ENCODE peak calls at places on chromosomes 5 and 9, in six cellular contexts. K is sigmoid colon, I is suprapubic skin, E is K562, A is A549, Q is body of pancreas. H is an unnamed sample.

GRCh38 chr5:53031695-53032096 is 42.5 kb downstream of the ITGA2 start:
- DNase-seq in K (no peak), I (no peak), E (no peak), A (peak; percentile 49), Q (peak; percentile 5), H (no peak)

GRCh38 chr5:144356489-144356888 is 185.8 kb downstream of the KCTD16 start:
- DNase-seq in K (no peak), I (no peak), E (no peak), A (no peak), Q (no peak), H (no peak)

GRCh38 chr9:14395300-14396082 is 81.5 kb upstream of the NFIB start:
- DNase-seq in K (no peak), I (no peak), E (peak; percentile 83), A (no peak), Q (no peak), H (peak; percentile 75)

GRCh38 chr9:27560457-27560856 is 12.8 kb downstream of the C9orf72 start:
- DNase-seq in K (no peak), I (no peak), E (no peak), A (no peak), Q (no peak), H (no peak)

GRCh38 chr9:91724609-91725505 is 225.2 kb downstream of the ROR2 start:
- DNase-seq in K (no peak), I (no peak), E (no peak), A (no peak), Q (no peak), H (no peak)

GRCh38 chr5:40172721-40173120 is 507.0 kb upstream of the PTGER4 start:
- DNase-seq in K (no peak), I (no peak), E (no peak), A (no peak), Q (no peak), H (no peak)

GRCh38 chr9:79592736-79593493 is 21.1 kb downstream of the TLE4 start:
- DNase-seq in K (no peak), I (no peak), E (no peak), A (no peak), Q (no peak), H (no peak)

GRCh38 chr9:4117835-4118610 is 181.8 kb downstream of the GLIS3 start:
- DNase-seq in K (no peak), I (no peak), E (peak; percentile 54), A (no peak), Q (no peak), H (peak; percentile 82)

GRCh38 chr9:106077731-106078130 is 383.4 kb downstream of the TMEM38B start:
- DNase-seq in K (no peak), I (no peak), E (no peak), A (no peak), Q (no peak), H (no peak)

GRCh38 chr9:72262063-72262462 is 102.9 kb downstream of the ZFAND5 start:
- DNase-seq in K (no peak), I (no peak), E (no peak), A (no peak), Q (no peak), H (no peak)

GRCh38 chr5:55877655-55878054 is 26.5 kb downstream of the IL31RA start:
- DNase-seq in K (no peak), I (no peak), E (no peak), A (no peak), Q (no peak), H (no peak)

GRCh38 chr9:130682490-130683121 is 11.0 kb upstream of the EXOSC2 start:
- DNase-seq in K (peak; percentile 87), I (no peak), E (peak; percentile 74), A (peak; percentile 91), Q (peak; percentile 87), H (peak; percentile 90)

GRCh38 chr5:540215-541147 is 16.2 kb upstream of the SLC9A3 start:
- DNase-seq in K (peak; percentile 51), I (peak; percentile 65), E (no peak), A (no peak), Q (no peak), H (no peak)

GRCh38 chr9:135348076-135348787 is 131.3 kb upstream of the PPP1R26 start:
- DNase-seq in K (no peak), I (no peak), E (no peak), A (no peak), Q (no peak), H (no peak)

GRCh38 chr5:61450170-61450815 is 118.2 kb downstream of the ZSWIM6 start:
- DNase-seq in K (no peak), I (no peak), E (no peak), A (peak; percentile 35), Q (peak; percentile 35), H (no peak)

GRCh38 chr5:77379558-77380061 is 112.5 kb downstream of the WDR41 start:
- DNase-seq in K (no peak), I (no peak), E (no peak), A (no peak), Q (no peak), H (no peak)

GRCh38 chr5:83104031-83104430 is 26.7 kb downstream of the XRCC4 start:
- DNase-seq in K (no peak), I (no peak), E (no peak), A (no peak), Q (no peak), H (no peak)

GRCh38 chr9:133137451-133138231 is 16.6 kb upstream of the RALGDS start:
- DNase-seq in K (peak; percentile 82), I (peak; percentile 84), E (peak; percentile 52), A (no peak), Q (peak; percentile 78), H (no peak)

GRCh38 chr9:35423499-35423898 is 66.4 kb upstream of the RUSC2 start:
- DNase-seq in K (no peak), I (no peak), E (no peak), A (no peak), Q (no peak), H (no peak)

GRCh38 chr5:178347956-178348355 is 115.4 kb upstream of the PHYKPL start:
- DNase-seq in K (no peak), I (no peak), E (no peak), A (no peak), Q (no peak), H (no peak)

DNA sequence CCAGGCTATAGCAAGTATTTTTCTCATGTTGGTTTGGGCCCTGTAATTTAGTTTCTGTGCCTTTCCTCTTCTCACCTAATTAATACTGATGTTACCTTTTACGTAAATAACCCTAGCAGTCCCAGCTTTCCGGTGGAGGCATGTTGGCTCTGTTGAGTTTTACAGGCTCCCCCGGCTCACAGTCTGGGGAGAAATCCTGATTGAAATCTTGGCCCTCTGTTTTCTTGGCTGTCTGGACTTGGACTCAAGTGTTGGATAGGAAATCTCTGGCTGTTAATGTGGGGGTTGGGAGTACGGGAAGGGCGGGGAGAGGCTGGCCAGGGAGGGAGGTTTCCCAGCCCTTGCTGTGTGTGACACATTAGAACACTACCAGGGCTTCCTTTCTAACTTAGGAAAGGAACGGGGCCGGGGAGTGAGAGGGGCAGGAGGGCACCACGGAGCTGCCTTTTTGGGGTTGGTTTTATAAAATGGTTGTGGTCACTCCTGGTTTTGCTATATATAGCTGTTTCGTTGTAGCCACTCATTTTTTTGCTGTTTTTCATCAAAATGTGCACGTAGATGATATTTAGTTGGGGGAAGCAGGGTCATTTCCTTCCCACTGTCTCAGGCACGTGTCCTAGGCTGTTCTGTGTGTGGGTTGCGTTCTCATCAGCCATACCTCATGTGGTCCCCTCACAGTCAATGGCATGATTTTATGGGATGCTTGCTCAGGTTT is 10.9 kb downstream of the TRIO start:
- DNase-seq in K (peak; percentile 93), I (no peak), E (no peak), A (no peak), Q (peak; percentile 47), H (no peak)
- H3K4me3 ChIP-seq in K (peak overlapping the region; percentile 24), I (no peak overlapping the region), E (no peak overlapping the region), A (peak overlapping the region; percentile 6), Q (no peak overlapping the region), H (peak overlapping the region; percentile 36)

DNA sequence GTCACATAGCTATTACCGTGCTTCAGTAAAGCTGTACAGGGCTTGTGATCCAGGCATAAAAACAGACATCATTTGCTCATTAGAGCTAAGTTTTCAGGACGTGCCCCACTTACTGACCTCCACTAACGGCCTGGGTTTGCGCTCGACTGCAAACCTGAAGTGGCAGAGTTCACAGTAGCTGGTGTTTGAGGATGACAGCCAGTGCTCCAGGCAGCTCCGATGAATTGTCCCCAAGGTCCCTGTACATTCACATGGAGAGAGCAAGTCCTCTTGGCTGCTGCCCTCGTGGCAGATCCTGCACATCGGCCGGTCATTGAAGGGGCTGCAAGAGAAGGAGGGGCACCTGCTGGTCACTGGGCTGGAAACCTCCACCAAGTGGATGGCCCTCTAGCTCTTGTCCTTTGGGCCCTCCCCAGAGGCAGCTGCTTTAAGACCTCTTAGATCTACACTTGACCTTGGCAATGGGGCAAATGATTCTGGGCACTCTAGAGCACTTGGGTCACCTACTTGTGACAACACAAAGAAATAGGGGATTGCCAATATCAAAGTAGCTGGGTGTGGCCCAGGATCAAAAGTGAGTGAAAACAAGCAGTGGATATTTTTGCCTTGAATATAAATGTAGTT is 115.4 kb downstream of the MARCHF3 start:
- DNase-seq in K (no peak), I (no peak), E (no peak), A (no peak), Q (no peak), H (no peak)
- TF ChIP-seq POLR2A in K (no peak), I (no peak), E (no peak), A (no peak), Q (no peak), H (no peak)

GRCh38 chr5:75681125-75681830 is 36.0 kb downstream of the POC5 start:
- DNase-seq in K (no peak), I (no peak), E (no peak), A (peak; percentile 31), Q (no peak), H (no peak)
- TF ChIP-seq CTCF in K (peak; percentile 56), I (peak; percentile 16), E (peak; percentile 68), A (peak; percentile 63), Q (peak; percentile 76), H (peak; percentile 73)

GRCh38 chr5:66454186-66455078 is 141.8 kb upstream of the MAST4 start:
- DNase-seq in K (no peak), I (no peak), E (no peak), A (no peak), Q (peak; percentile 11), H (no peak)
- H3K4me3 ChIP-seq in K (no peak overlapping the region), I (no peak overlapping the region), E (no peak overlapping the region), A (no peak overlapping the region), Q (no peak overlapping the region), H (no peak overlapping the region)

GRCh38 chr5:27969157-27969556 is 930.8 kb upstream of the CDH9 start:
- DNase-seq in K (no peak), I (no peak), E (no peak), A (no peak), Q (no peak), H (no peak)

GRCh38 chr5:27962201-27962600 is 923.8 kb upstream of the CDH9 start:
- DNase-seq in K (no peak), I (no peak), E (no peak), A (no peak), Q (no peak), H (no peak)

GRCh38 chr5:27963050-27963783 is 924.8 kb upstream of the CDH9 start:
- DNase-seq in K (no peak), I (no peak), E (no peak), A (no peak), Q (no peak), H (peak; percentile 56)
- TF ChIP-seq POLR2A in K (no peak), I (no peak), E (no peak), A (no peak), Q (no peak), H (no peak)